ENCODE peak calls at places on chromosome 14, in nine cellular contexts. One of them, this sample, is unnamed.
A peak's percentile ranks its signal among the peaks of the same experiment; 100 is the strongest.

GRCh38 chr14:72608391-72609204 is 285.3 kb downstream of the DPF3 start:
- DNase-seq in HFFc6: peak; percentile 96
- DNase-seq in SIG-M5: no peak
- DNase-seq in EL: peak; percentile 98
- DNase-seq in ELR: peak; percentile 99
- DNase-seq in GM10248: no peak
- DNase-seq in immature natural killer cell: no peak
- DNase-seq in AG08395: peak; percentile 94
- DNase-seq in stimulated activated CD4-positive, alpha-beta T cell treated with anti-CD3 and anti-CD28 coated beads, Interleukin-4, amount 100 ng/mL, for 48 hours: no peak
- DNase-seq in this sample: no peak

GRCh38 chr14:76584271-76584702 is 177.0 kb upstream of the VASH1 start:
- DNase-seq in AG08395: no peak
- DNase-seq in GM10248: no peak
- DNase-seq in SIG-M5: no peak
- DNase-seq in stimulated activated CD4-positive, alpha-beta T cell treated with anti-CD3 and anti-CD28 coated beads, Interleukin-4, amount 100 ng/mL, for 48 hours: no peak
- DNase-seq in EL: no peak
- DNase-seq in immature natural killer cell: no peak
- DNase-seq in ELR: no peak
- DNase-seq in HFFc6: no peak
- DNase-seq in this sample: no peak

GRCh38 chr14:61350427-61350826 is 29.0 kb downstream of the PRKCH start:
- DNase-seq in AG08395: no peak
- DNase-seq in GM10248: no peak
- DNase-seq in HFFc6: no peak
- DNase-seq in SIG-M5: no peak
- DNase-seq in ELR: no peak
- DNase-seq in immature natural killer cell: peak; percentile 47
- DNase-seq in EL: no peak
- DNase-seq in stimulated activated CD4-positive, alpha-beta T cell treated with anti-CD3 and anti-CD28 coated beads, Interleukin-4, amount 100 ng/mL, for 48 hours: no peak
- DNase-seq in this sample: no peak

GRCh38 chr14:76394569-76394968 is 18.6 kb downstream of the ESRRB start:
- DNase-seq in immature natural killer cell: no peak
- DNase-seq in HFFc6: no peak
- DNase-seq in GM10248: no peak
- DNase-seq in EL: no peak
- DNase-seq in ELR: no peak
- DNase-seq in stimulated activated CD4-positive, alpha-beta T cell treated with anti-CD3 and anti-CD28 coated beads, Interleukin-4, amount 100 ng/mL, for 48 hours: no peak
- DNase-seq in SIG-M5: no peak
- DNase-seq in AG08395: no peak
- DNase-seq in this sample: no peak

GRCh38 chr14:90807060-90807459 is 9.2 kb downstream of the TTC7B start:
- DNase-seq in HFFc6: no peak
- DNase-seq in GM10248: no peak
- DNase-seq in immature natural killer cell: no peak
- DNase-seq in EL: no peak
- DNase-seq in AG08395: no peak
- DNase-seq in stimulated activated CD4-positive, alpha-beta T cell treated with anti-CD3 and anti-CD28 coated beads, Interleukin-4, amount 100 ng/mL, for 48 hours: no peak
- DNase-seq in ELR: no peak
- DNase-seq in SIG-M5: no peak
- DNase-seq in this sample: no peak

GRCh38 chr14:21868442-21869046 is 194.9 kb upstream of the OR4E1 start:
- DNase-seq in SIG-M5: no peak
- DNase-seq in ELR: peak; percentile 52
- DNase-seq in EL: peak; percentile 30
- DNase-seq in stimulated activated CD4-positive, alpha-beta T cell treated with anti-CD3 and anti-CD28 coated beads, Interleukin-4, amount 100 ng/mL, for 48 hours: peak; percentile 78
- DNase-seq in GM10248: peak; percentile 46
- DNase-seq in immature natural killer cell: peak; percentile 57
- DNase-seq in AG08395: no peak
- DNase-seq in HFFc6: peak; percentile 4
- DNase-seq in this sample: peak; percentile 88

GRCh38 chr14:70013269-70013873 is 134.2 kb downstream of the SMOC1 start:
- DNase-seq in ELR: peak; percentile 42
- DNase-seq in EL: peak; percentile 17
- DNase-seq in stimulated activated CD4-positive, alpha-beta T cell treated with anti-CD3 and anti-CD28 coated beads, Interleukin-4, amount 100 ng/mL, for 48 hours: peak; percentile 58
- DNase-seq in AG08395: no peak
- DNase-seq in SIG-M5: no peak
- DNase-seq in immature natural killer cell: peak; percentile 2
- DNase-seq in GM10248: peak; percentile 54
- DNase-seq in HFFc6: no peak
- DNase-seq in this sample: no peak

GRCh38 chr14:99749763-99750715 is 43.2 kb upstream of the EML1 start:
- DNase-seq in ELR: no peak
- DNase-seq in HFFc6: no peak
- DNase-seq in GM10248: no peak
- DNase-seq in stimulated activated CD4-positive, alpha-beta T cell treated with anti-CD3 and anti-CD28 coated beads, Interleukin-4, amount 100 ng/mL, for 48 hours: no peak
- DNase-seq in AG08395: no peak
- DNase-seq in SIG-M5: no peak
- DNase-seq in immature natural killer cell: no peak
- DNase-seq in EL: no peak
- DNase-seq in this sample: no peak

GRCh38 chr14:60958146-60958545 is 22.7 kb downstream of the TRMT5 start:
- DNase-seq in SIG-M5: no peak
- DNase-seq in immature natural killer cell: no peak
- DNase-seq in stimulated activated CD4-positive, alpha-beta T cell treated with anti-CD3 and anti-CD28 coated beads, Interleukin-4, amount 100 ng/mL, for 48 hours: no peak
- DNase-seq in ELR: no peak
- DNase-seq in GM10248: no peak
- DNase-seq in HFFc6: no peak
- DNase-seq in EL: no peak
- DNase-seq in AG08395: no peak
- DNase-seq in this sample: no peak

GRCh38 chr14:102430212-102430908 is 67.6 kb downstream of the TECPR2 start:
- DNase-seq in EL: no peak
- DNase-seq in AG08395: no peak
- DNase-seq in HFFc6: no peak
- DNase-seq in GM10248: no peak
- DNase-seq in stimulated activated CD4-positive, alpha-beta T cell treated with anti-CD3 and anti-CD28 coated beads, Interleukin-4, amount 100 ng/mL, for 48 hours: no peak
- DNase-seq in ELR: no peak
- DNase-seq in immature natural killer cell: no peak
- DNase-seq in SIG-M5: no peak
- DNase-seq in this sample: no peak

GRCh38 chr14:68655961-68656360 is 136.9 kb downstream of the ZFP36L1 start:
- DNase-seq in immature natural killer cell: no peak
- DNase-seq in GM10248: no peak
- DNase-seq in AG08395: no peak
- DNase-seq in HFFc6: no peak
- DNase-seq in ELR: no peak
- DNase-seq in EL: no peak
- DNase-seq in stimulated activated CD4-positive, alpha-beta T cell treated with anti-CD3 and anti-CD28 coated beads, Interleukin-4, amount 100 ng/mL, for 48 hours: no peak
- DNase-seq in SIG-M5: no peak
- DNase-seq in this sample: no peak

GRCh38 chr14:21136024-21136423 is 19.8 kb downstream of the OR5AU1 start:
- DNase-seq in HFFc6: no peak
- DNase-seq in GM10248: peak; percentile 57
- DNase-seq in stimulated activated CD4-positive, alpha-beta T cell treated with anti-CD3 and anti-CD28 coated beads, Interleukin-4, amount 100 ng/mL, for 48 hours: no peak
- DNase-seq in SIG-M5: no peak
- DNase-seq in EL: peak; percentile 7
- DNase-seq in AG08395: peak; percentile 44
- DNase-seq in immature natural killer cell: peak; percentile 5
- DNase-seq in ELR: peak; percentile 42
- DNase-seq in this sample: peak; percentile 20

GRCh38 chr14:71665157-71665556 is 267.1 kb upstream of the RGS6 start:
- DNase-seq in SIG-M5: no peak
- DNase-seq in EL: peak; percentile 79
- DNase-seq in HFFc6: peak; percentile 79
- DNase-seq in GM10248: no peak
- DNase-seq in stimulated activated CD4-positive, alpha-beta T cell treated with anti-CD3 and anti-CD28 coated beads, Interleukin-4, amount 100 ng/mL, for 48 hours: no peak
- DNase-seq in ELR: peak; percentile 87
- DNase-seq in AG08395: peak; percentile 60
- DNase-seq in immature natural killer cell: no peak
- DNase-seq in this sample: no peak

GRCh38 chr14:50099335-50099734 is 17.0 kb downstream of the VCPKMT start:
- DNase-seq in AG08395: no peak
- DNase-seq in SIG-M5: no peak
- DNase-seq in GM10248: no peak
- DNase-seq in HFFc6: no peak
- DNase-seq in ELR: peak; percentile 74
- DNase-seq in immature natural killer cell: no peak
- DNase-seq in stimulated activated CD4-positive, alpha-beta T cell treated with anti-CD3 and anti-CD28 coated beads, Interleukin-4, amount 100 ng/mL, for 48 hours: no peak
- DNase-seq in EL: peak; percentile 35
- DNase-seq in this sample: no peak

GRCh38 chr14:103849151-103850013 is 2.0 kb upstream of the PPP1R13B start:
- DNase-seq in HFFc6: no peak
- DNase-seq in SIG-M5: no peak
- DNase-seq in AG08395: no peak
- DNase-seq in ELR: no peak
- DNase-seq in GM10248: no peak
- DNase-seq in EL: no peak
- DNase-seq in immature natural killer cell: no peak
- DNase-seq in stimulated activated CD4-positive, alpha-beta T cell treated with anti-CD3 and anti-CD28 coated beads, Interleukin-4, amount 100 ng/mL, for 48 hours: no peak
- DNase-seq in this sample: no peak

GRCh38 chr14:99327050-99327449 is 55.1 kb upstream of the BCL11B start:
- DNase-seq in AG08395: no peak
- DNase-seq in HFFc6: no peak
- DNase-seq in SIG-M5: no peak
- DNase-seq in stimulated activated CD4-positive, alpha-beta T cell treated with anti-CD3 and anti-CD28 coated beads, Interleukin-4, amount 100 ng/mL, for 48 hours: no peak
- DNase-seq in GM10248: peak; percentile 13
- DNase-seq in immature natural killer cell: peak; percentile 16
- DNase-seq in EL: no peak
- DNase-seq in ELR: no peak
- DNase-seq in this sample: no peak

This sample was measured in Jurkat, Clone E6-1.